ENCODE peak calls at places on chromosome 21, in four cellular contexts. One of them, this sample, is unnamed. For H3K9me3, the result is how much of the 10 kb centered on the place peaks cover.

GRCh38 chr21:21898801-21899200 is 900.6 kb downstream of the NCAM2 start:
- DNase-seq in stomach: no peak
- DNase-seq in neuronal stem cell: no peak
- DNase-seq in IMR-90: peak
- DNase-seq in this sample: no peak

GRCh38 chr21:16305686-16306085 is 575.9 kb downstream of the USP25 start:
- DNase-seq in IMR-90: no peak
- DNase-seq in neuronal stem cell: peak
- DNase-seq in stomach: no peak
- DNase-seq in this sample: no peak

GRCh38 chr21:20207335-20207734 is 790.9 kb upstream of the NCAM2 start:
- DNase-seq in stomach: no peak
- DNase-seq in IMR-90: no peak
- DNase-seq in neuronal stem cell: no peak
- DNase-seq in this sample: no peak

GRCh38 chr21:42969193-42969600 is 5.2 kb upstream of the PKNOX1 start:
- DNase-seq in neuronal stem cell: no peak
- DNase-seq in stomach: no peak
- DNase-seq in IMR-90: no peak
- DNase-seq in this sample: no peak

GRCh38 chr21:43861716-43862115 is 3.3 kb upstream of the AGPAT3 start:
- DNase-seq in IMR-90: no peak
- DNase-seq in stomach: peak
- DNase-seq in neuronal stem cell: no peak
- DNase-seq in this sample: peak

GRCh38 chr21:45580576-45581321 is 38.5 kb upstream of the SLC19A1 start:
- DNase-seq in stomach: peak
- DNase-seq in neuronal stem cell: no peak
- DNase-seq in IMR-90: no peak
- DNase-seq in this sample: peak

GRCh38 chr21:45529785-45530422 is 12.3 kb downstream of the SLC19A1 start:
- DNase-seq in IMR-90: no peak
- DNase-seq in neuronal stem cell: no peak
- DNase-seq in stomach: no peak
- DNase-seq in this sample: no peak

GRCh38 chr21:23524685-23525084 is 2082.6 kb downstream of the MRPL39 start:
- DNase-seq in neuronal stem cell: no peak
- DNase-seq in stomach: no peak
- DNase-seq in IMR-90: no peak
- DNase-seq in this sample: no peak

GRCh38 chr21:17454315-17455027 is 58.4 kb upstream of the CXADR start:
- DNase-seq in neuronal stem cell: peak
- DNase-seq in stomach: no peak
- DNase-seq in IMR-90: peak
- DNase-seq in this sample: no peak

GRCh38 chr21:43953028-43953427 is 59.1 kb upstream of the TRAPPC10 start:
- DNase-seq in neuronal stem cell: no peak
- DNase-seq in stomach: no peak
- DNase-seq in IMR-90: no peak
- DNase-seq in this sample: no peak

GRCh38 chr21:38813143-38813542 is 7.4 kb downstream of the ETS2 start:
- DNase-seq in stomach: no peak
- DNase-seq in neuronal stem cell: no peak
- DNase-seq in IMR-90: no peak
- DNase-seq in this sample: no peak
- H3K4me3 ChIP-seq in stomach: no peak
- H3K4me3 ChIP-seq in neuronal stem cell: no peak
- H3K4me3 ChIP-seq in IMR-90: no peak
- H3K4me3 ChIP-seq in this sample: no peak

GRCh38 chr21:29293495-29293894 is 5.2 kb upstream of the BACH1 start:
- DNase-seq in IMR-90: no peak
- DNase-seq in neuronal stem cell: no peak
- DNase-seq in stomach: no peak
- DNase-seq in this sample: no peak

GRCh38 chr21:29298348-29299045 is at the start of gene BACH1:
- DNase-seq in neuronal stem cell: peak
- DNase-seq in IMR-90: peak
- DNase-seq in stomach: peak
- DNase-seq in this sample: peak

GRCh38 chr21:29296452-29296851 is 2.3 kb upstream of the BACH1 start:
- DNase-seq in neuronal stem cell: no peak
- DNase-seq in stomach: no peak
- DNase-seq in IMR-90: no peak
- DNase-seq in this sample: no peak

GRCh38 chr21:29297483-29298347 is 1.0 kb upstream of the BACH1 start:
- DNase-seq in IMR-90: no peak
- DNase-seq in neuronal stem cell: no peak
- DNase-seq in stomach: no peak
- DNase-seq in this sample: no peak

DNA sequence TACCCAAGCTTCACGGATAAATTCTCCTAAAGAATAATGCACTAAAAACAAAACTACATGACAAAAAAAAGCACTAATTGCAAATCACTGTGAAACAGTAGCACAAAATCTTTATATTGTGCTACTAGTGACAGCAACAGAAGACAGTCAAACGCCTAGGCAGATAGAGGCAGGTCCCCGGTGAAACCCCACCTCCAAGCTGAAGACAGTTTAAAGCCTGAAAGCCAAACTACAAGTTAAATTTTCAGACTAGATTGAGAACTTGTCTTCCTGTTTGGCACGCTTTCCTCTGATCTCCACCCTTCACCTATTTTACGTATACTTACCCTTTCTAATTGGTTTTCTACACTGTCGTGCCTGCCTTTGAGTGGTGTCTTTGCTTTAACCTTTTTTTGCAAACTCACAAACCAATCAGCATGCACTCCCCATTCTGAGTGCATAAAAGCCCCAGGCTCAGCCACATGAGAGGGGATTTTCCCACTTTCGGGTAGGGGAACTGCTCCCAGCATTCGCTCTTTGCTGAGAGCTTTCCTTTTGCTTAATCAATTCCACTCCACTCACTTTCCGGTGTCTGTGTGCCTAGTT is 3.6 kb upstream of the BACH1 start:
- DNase-seq in stomach: no peak
- DNase-seq in neuronal stem cell: no peak
- DNase-seq in IMR-90: no peak
- DNase-seq in this sample: no peak
- H3K9me3 ChIP-seq in stomach: under half
- H3K9me3 ChIP-seq in neuronal stem cell: under half
- H3K9me3 ChIP-seq in IMR-90: under half
- H3K9me3 ChIP-seq in this sample: under half

GRCh38 chr21:41361053-41361785 is 608 bp upstream of the MX2 start:
- DNase-seq in IMR-90: no peak
- DNase-seq in neuronal stem cell: no peak
- DNase-seq in stomach: no peak
- DNase-seq in this sample: no peak
- H3K4me3 ChIP-seq in IMR-90: no peak
- H3K4me3 ChIP-seq in neuronal stem cell: no peak
- H3K4me3 ChIP-seq in stomach: peak
- H3K4me3 ChIP-seq in this sample: no peak

GRCh38 chr21:37669249-37669648 is 247.0 kb downstream of the KCNJ6 start:
- DNase-seq in IMR-90: no peak
- DNase-seq in stomach: no peak
- DNase-seq in neuronal stem cell: no peak
- DNase-seq in this sample: no peak
- H3K9me3 ChIP-seq in IMR-90: under half
- H3K9me3 ChIP-seq in stomach: under half
- H3K9me3 ChIP-seq in neuronal stem cell: under half
- H3K9me3 ChIP-seq in this sample: under half

DNA sequence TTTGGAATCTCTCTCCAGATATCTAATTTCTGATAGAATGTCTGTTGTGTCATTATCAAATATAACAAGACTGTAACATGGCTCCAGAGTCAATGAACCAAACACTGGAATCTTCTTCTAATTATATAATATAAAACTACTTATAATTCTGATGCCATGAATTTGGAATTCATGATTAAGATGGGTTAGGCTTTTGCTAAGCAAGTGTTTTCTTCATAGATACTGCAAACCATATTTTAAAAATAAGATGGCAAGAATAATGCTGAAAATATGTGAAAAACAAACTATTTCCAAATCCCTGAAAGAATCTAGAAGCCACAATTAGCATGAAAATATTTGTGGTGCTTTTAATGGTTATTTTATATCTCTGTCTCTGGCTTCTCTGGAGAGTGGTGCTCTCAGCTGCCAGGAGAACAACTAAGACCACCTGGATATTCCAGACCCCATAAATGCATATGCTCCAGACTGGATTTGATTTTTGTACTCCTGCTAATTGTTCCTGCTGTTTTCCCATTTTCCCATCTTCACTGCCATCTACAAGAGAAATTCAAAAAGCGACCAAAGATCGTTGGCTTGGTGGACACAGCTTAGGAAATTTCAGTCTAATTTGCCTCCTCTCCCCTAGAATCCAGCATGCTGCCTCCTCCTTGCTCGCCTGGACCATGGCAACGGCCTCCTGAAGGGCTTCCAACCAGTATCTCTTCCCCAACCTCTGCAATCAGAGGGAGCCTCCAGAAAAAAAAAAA is 418.9 kb downstream of the SETD4 start:
- DNase-seq in neuronal stem cell: no peak
- DNase-seq in IMR-90: peak
- DNase-seq in stomach: no peak
- DNase-seq in this sample: no peak
- H3K4me3 ChIP-seq in neuronal stem cell: no peak
- H3K4me3 ChIP-seq in IMR-90: no peak
- H3K4me3 ChIP-seq in stomach: no peak
- H3K4me3 ChIP-seq in this sample: no peak

This sample was measured in pancreas.